ENCODE peak calls at places on chromosomes 6 and 20, in eight cellular contexts. X is GM12892, C is stomach, Y is transverse colon, M is heart left ventricle, A is lower leg skin, G is spleen, L is uterus. J is an unnamed sample.

GRCh38 chr6:113181164-113181563 is 676.0 kb upstream of the MARCKS start:
- DNase-seq in X (no peak), C (no peak), Y (no peak), M (no peak), A (no peak), G (no peak), L (no peak), J (no peak)

GRCh38 chr6:82987951-82988350 is 77.7 kb downstream of the UBE3D start:
- DNase-seq in X (no peak), C (no peak), Y (no peak), M (no peak), A (no peak), G (no peak), L (no peak), J (no peak)

GRCh38 chr6:156934054-156934424 is 156.9 kb downstream of the ARID1B start:
- DNase-seq in X (no peak), C (no peak), Y (no peak), M (no peak), A (no peak), G (no peak), L (no peak), J (no peak)

GRCh38 chr20:44070139-44070900 is 116.7 kb downstream of the JPH2 start:
- DNase-seq in X (no peak), C (peak), Y (no peak), M (no peak), A (peak), G (no peak), L (no peak), J (no peak)

GRCh38 chr6:36028088-36028886 is 679 bp downstream of the MAPK14 start:
- DNase-seq in X (peak), C (peak), Y (peak), M (peak), A (peak), G (peak), L (peak), J (peak)

GRCh38 chr6:121285041-121285440 is 49.2 kb downstream of the TBC1D32 start:
- DNase-seq in X (no peak), C (no peak), Y (no peak), M (no peak), A (no peak), G (no peak), L (no peak), J (no peak)

GRCh38 chr6:1613631-1614447 is 4.1 kb downstream of the FOXC1 start:
- DNase-seq in X (no peak), C (no peak), Y (no peak), M (peak), A (peak), G (no peak), L (no peak), J (no peak)

GRCh38 chr6:88963139-88964090 is at the start of gene RNGTT:
- DNase-seq in X (peak), C (peak), Y (peak), M (peak), A (peak), G (peak), L (peak), J (peak)

GRCh38 chr20:48682529-48683385 is 145.0 kb downstream of the PREX1 start:
- DNase-seq in X (no peak), C (peak), Y (peak), M (peak), A (no peak), G (peak), L (peak), J (peak)

GRCh38 chr20:45313065-45313695 is 5.1 kb upstream of the MATN4 start:
- DNase-seq in X (no peak), C (no peak), Y (no peak), M (no peak), A (no peak), G (no peak), L (no peak), J (no peak)

GRCh38 chr6:66103954-66104353 is 396.9 kb upstream of the EYS start:
- DNase-seq in X (no peak), C (no peak), Y (no peak), M (no peak), A (no peak), G (no peak), L (no peak), J (no peak)

GRCh38 chr6:66173587-66173986 is 466.6 kb upstream of the EYS start:
- DNase-seq in X (no peak), C (no peak), Y (no peak), M (no peak), A (no peak), G (no peak), L (no peak), J (no peak)

GRCh38 chr6:11766589-11767450 is 11.8 kb downstream of the ADTRP start:
- DNase-seq in X (no peak), C (no peak), Y (no peak), M (no peak), A (no peak), G (no peak), L (no peak), J (peak)

GRCh38 chr6:105759946-105760345 is 326.2 kb upstream of the PRDM1 start:
- DNase-seq in X (no peak), C (no peak), Y (no peak), M (no peak), A (no peak), G (no peak), L (no peak), J (no peak)

GRCh38 chr6:116220172-116220571 is 33.7 kb downstream of the TSPYL4 start:
- DNase-seq in X (no peak), C (no peak), Y (no peak), M (no peak), A (no peak), G (no peak), L (no peak), J (no peak)

GRCh38 chr20:58604410-58604881 is 46.6 kb upstream of the STX16 start:
- DNase-seq in X (no peak), C (no peak), Y (no peak), M (no peak), A (no peak), G (peak), L (no peak), J (no peak)

GRCh38 chr20:47164076-47164634 is 192.3 kb downstream of the ZMYND8 start:
- DNase-seq in X (no peak), C (no peak), Y (no peak), M (no peak), A (no peak), G (no peak), L (no peak), J (no peak)

GRCh38 chr6:53793318-53793975 is 1.4 kb upstream of the LRRC1 start:
- DNase-seq in X (no peak), C (peak), Y (peak), M (peak), A (no peak), G (no peak), L (peak), J (peak)

GRCh38 chr6:11615214-11615602 is 77.7 kb downstream of the TMEM170B start:
- DNase-seq in X (no peak), C (no peak), Y (no peak), M (no peak), A (no peak), G (no peak), L (no peak), J (no peak)

GRCh38 chr6:20234136-20234535 is 21.9 kb upstream of the MBOAT1 start:
- DNase-seq in X (no peak), C (no peak), Y (no peak), M (no peak), A (no peak), G (no peak), L (no peak), J (no peak)

GRCh38 chr6:108698593-108699289 is 138.0 kb downstream of the FOXO3 start:
- DNase-seq in X (no peak), C (no peak), Y (no peak), M (no peak), A (peak), G (no peak), L (no peak), J (no peak)

GRCh38 chr6:111588366-111588765 is 17.3 kb downstream of the TRAF3IP2 start:
- DNase-seq in X (no peak), C (no peak), Y (no peak), M (no peak), A (no peak), G (no peak), L (no peak), J (no peak)

GRCh38 chr6:49366539-49366938 is 96.5 kb downstream of the MMUT start:
- DNase-seq in X (no peak), C (no peak), Y (no peak), M (no peak), A (no peak), G (no peak), L (no peak), J (no peak)

GRCh38 chr20:50277460-50278376 is 87.1 kb downstream of the CEBPB start:
- DNase-seq in X (no peak), C (no peak), Y (no peak), M (no peak), A (no peak), G (peak), L (no peak), J (no peak)

GRCh38 chr20:1415667-1416468 is 23.0 kb upstream of the FKBP1A start:
- DNase-seq in X (no peak), C (no peak), Y (no peak), M (no peak), A (no peak), G (no peak), L (no peak), J (peak)

GRCh38 chr6:29947292-29947980 is 5.1 kb downstream of the HLA-A start:
- DNase-seq in X (no peak), C (no peak), Y (no peak), M (no peak), A (no peak), G (no peak), L (no peak), J (no peak)

GRCh38 chr20:52747736-52748135 is 224.4 kb upstream of the TSHZ2 start:
- DNase-seq in X (no peak), C (no peak), Y (no peak), M (peak), A (no peak), G (no peak), L (no peak), J (no peak)

GRCh38 chr6:5565976-5566375 is 304.7 kb downstream of the FARS2 start:
- DNase-seq in X (no peak), C (no peak), Y (no peak), M (no peak), A (no peak), G (no peak), L (no peak), J (no peak)

GRCh38 chr6:80098392-80098791 is 8.1 kb upstream of the BCKDHB start:
- DNase-seq in X (no peak), C (no peak), Y (no peak), M (no peak), A (no peak), G (no peak), L (no peak), J (no peak)

GRCh38 chr20:848218-848617 is 14.7 kb downstream of the FAM110A start:
- DNase-seq in X (no peak), C (no peak), Y (no peak), M (no peak), A (no peak), G (no peak), L (no peak), J (no peak)

GRCh38 chr20:46523696-46524328 is 10.5 kb upstream of the ZNF334 start:
- DNase-seq in X (no peak), C (no peak), Y (no peak), M (no peak), A (no peak), G (no peak), L (no peak), J (no peak)

GRCh38 chr20:23662276-23662870 is 24.6 kb upstream of the CST3 start:
- DNase-seq in X (no peak), C (no peak), Y (no peak), M (no peak), A (peak), G (no peak), L (no peak), J (no peak)

GRCh38 chr6:160277144-160277543 is 18.5 kb upstream of the SLC22A2 start:
- DNase-seq in X (no peak), C (no peak), Y (no peak), M (no peak), A (no peak), G (no peak), L (no peak), J (no peak)

GRCh38 chr6:119484598-119484997 is 135.0 kb upstream of the MAN1A1 start:
- DNase-seq in X (no peak), C (no peak), Y (no peak), M (no peak), A (no peak), G (no peak), L (no peak), J (peak)
- TF ChIP-seq POLR2A in X (no peak), C (no peak), Y (no peak), M (no peak), A (no peak), G (no peak), L (no peak), J (no peak)

GRCh38 chr20:56358600-56359211 is at the start of gene FAM210B:
- DNase-seq in X (peak), C (peak), Y (peak), M (peak), A (peak), G (peak), L (peak), J (peak)
- TF ChIP-seq POLR2A in X (no peak), C (no peak), Y (no peak), M (peak), A (no peak), G (no peak), L (peak), J (peak)

GRCh38 chr6:41073203-41073967 is 611 bp downstream of the NFYA start:
- DNase-seq in X (peak), C (peak), Y (peak), M (peak), A (peak), G (peak), L (peak), J (peak)

GRCh38 chr6:41071501-41071922 is 644 bp downstream of the OARD1 start:
- DNase-seq in X (no peak), C (no peak), Y (peak), M (no peak), A (no peak), G (peak), L (no peak), J (no peak)

GRCh38 chr6:41073968-41074691 is 1.4 kb downstream of the NFYA start:
- DNase-seq in X (no peak), C (no peak), Y (no peak), M (no peak), A (no peak), G (no peak), L (no peak), J (no peak)

GRCh38 chr6:41072836-41073202 is at the start of gene NFYA:
- DNase-seq in X (peak), C (peak), Y (peak), M (no peak), A (peak), G (no peak), L (no peak), J (peak)

DNA sequence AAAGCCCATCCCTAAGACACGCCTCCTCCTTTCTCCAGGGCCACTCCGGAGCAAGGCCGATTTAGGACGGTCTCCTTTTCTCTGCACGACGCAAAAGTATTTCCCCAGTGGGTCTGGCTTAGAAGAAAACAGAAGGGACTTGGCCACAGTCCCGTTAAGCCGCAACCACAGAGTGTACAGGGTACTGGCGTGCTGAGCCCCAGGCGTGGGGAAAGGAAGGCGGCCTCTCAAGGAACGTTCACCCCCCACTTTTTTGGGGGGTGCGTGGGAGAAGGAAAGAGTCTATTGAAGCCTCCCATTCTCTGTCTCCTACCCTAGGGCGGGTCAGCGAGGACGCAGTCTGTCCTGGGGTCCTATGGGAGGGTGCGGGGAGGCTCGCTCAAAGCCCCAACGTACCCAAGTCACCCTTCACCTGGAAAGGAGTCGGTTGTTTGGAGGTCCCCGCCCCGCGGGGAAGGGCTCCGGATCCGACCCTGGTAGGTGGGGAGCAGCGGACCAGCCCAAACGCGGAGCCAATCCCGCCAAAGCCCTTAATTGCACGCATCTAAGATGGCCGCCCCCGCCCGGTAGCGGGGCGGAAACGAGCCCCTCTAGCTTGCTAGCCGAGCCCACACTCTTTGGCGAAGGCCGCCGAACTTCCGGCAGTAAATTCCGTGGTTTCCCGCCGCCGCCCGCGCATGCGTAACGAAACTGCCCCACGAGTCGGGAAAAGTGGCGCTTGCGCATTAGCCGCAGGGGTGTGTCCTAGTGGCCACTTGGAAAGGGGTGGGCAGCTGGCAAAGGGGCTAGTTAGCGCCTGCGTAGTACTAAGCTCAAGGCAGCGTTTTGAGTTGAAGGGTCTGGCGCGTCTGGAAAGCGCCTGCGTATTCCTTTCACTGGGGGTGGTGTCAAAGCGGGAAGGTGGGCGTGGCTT is at the start of gene OARD1:
- DNase-seq in X (peak), C (peak), Y (peak), M (peak), A (peak), G (peak), L (peak), J (peak)
- TF ChIP-seq POLR2A in X (peak), C (no peak), Y (peak), M (peak), A (no peak), G (peak), L (no peak), J (peak)

DNA sequence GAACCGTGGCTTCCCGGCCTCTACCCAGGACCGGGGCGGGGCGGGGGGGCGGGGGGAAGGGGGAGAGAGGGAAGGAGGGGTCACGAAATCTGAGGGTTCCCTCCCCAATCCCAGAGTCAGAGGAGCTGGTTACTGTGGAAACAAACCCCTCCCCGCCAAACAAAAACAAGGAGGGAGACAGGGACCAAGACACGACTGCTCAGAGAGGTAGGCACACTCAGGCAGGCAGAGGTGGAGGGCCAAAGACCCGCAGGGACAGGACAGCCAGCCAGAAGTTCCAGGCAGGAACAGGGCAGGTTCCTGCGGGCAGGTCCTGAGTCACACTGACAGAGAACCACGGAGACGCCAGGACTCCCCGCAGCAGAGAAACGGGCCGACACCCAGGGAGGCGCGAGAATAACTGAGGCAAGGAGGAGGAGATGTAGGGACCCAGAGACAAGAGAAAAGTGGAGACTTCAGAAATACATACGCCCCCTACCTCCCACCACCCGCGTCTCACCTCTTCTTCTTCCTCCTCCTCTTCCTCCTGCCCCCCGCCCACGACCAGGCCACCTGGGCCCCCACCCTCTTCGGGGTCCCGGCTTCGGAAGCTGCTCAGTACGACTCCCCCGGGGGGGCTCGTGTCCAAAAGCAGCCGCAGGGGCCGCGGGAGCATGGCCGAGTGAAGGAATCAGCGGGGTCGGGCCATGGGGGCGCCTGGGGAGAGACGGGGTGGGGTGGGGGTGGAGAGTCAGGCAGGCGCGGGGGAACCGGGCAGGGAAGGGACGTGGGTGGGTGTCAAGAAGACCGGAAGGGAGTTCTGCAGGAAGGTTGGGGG is 578 bp downstream of the RGL2 start:
- DNase-seq in X (peak), C (peak), Y (peak), M (peak), A (peak), G (peak), L (peak), J (peak)
- TF ChIP-seq POLR2A in X (peak), C (no peak), Y (peak), M (peak), A (no peak), G (peak), L (no peak), J (peak)

GRCh38 chr6:28443112-28443773 is at the start of gene ZSCAN23:
- DNase-seq in X (peak), C (peak), Y (peak), M (peak), A (peak), G (peak), L (peak), J (peak)
- TF ChIP-seq POLR2A in X (peak), C (no peak), Y (no peak), M (peak), A (no peak), G (no peak), L (no peak), J (peak)

GRCh38 chr6:72457738-72458137 is 164.1 kb upstream of the KCNQ5 start:
- DNase-seq in X (no peak), C (no peak), Y (no peak), M (no peak), A (no peak), G (no peak), L (no peak), J (no peak)
- TF ChIP-seq POLR2A in X (no peak), C (no peak), Y (no peak), M (no peak), A (no peak), G (no peak), L (no peak), J (no peak)

GRCh38 chr20:51492167-51493092 is 50.1 kb downstream of the NFATC2 start:
- DNase-seq in X (no peak), C (peak), Y (no peak), M (peak), A (peak), G (peak), L (peak), J (no peak)
- TF ChIP-seq POLR2A in X (no peak), C (no peak), Y (no peak), M (peak), A (no peak), G (no peak), L (no peak), J (no peak)

GRCh38 chr6:27893059-27893835 is 18.9 kb downstream of the OR2B2 start:
- DNase-seq in X (peak), C (peak), Y (peak), M (peak), A (peak), G (peak), L (peak), J (peak)

GRCh38 chr6:27891300-27891913 is 20.8 kb downstream of the OR2B2 start:
- DNase-seq in X (no peak), C (no peak), Y (no peak), M (no peak), A (no peak), G (no peak), L (no peak), J (no peak)

GRCh38 chr6:27893836-27894807 is 18.1 kb downstream of the OR2B2 start:
- DNase-seq in X (no peak), C (peak), Y (peak), M (peak), A (peak), G (peak), L (peak), J (no peak)

GRCh38 chr6:27890351-27891299 is 21.6 kb downstream of the OR2B2 start:
- DNase-seq in X (no peak), C (peak), Y (peak), M (peak), A (peak), G (peak), L (no peak), J (no peak)

GRCh38 chr6:27892596-27893058 is 19.6 kb downstream of the OR2B2 start:
- DNase-seq in X (no peak), C (no peak), Y (no peak), M (no peak), A (no peak), G (no peak), L (no peak), J (no peak)
- TF ChIP-seq POLR2A in X (no peak), C (no peak), Y (no peak), M (no peak), A (no peak), G (no peak), L (no peak), J (no peak)

GRCh38 chr20:31723282-31724078 is 812 bp upstream of the BCL2L1 start:
- DNase-seq in X (peak), C (peak), Y (peak), M (peak), A (peak), G (peak), L (peak), J (peak)
- TF ChIP-seq POLR2A in X (peak), C (no peak), Y (peak), M (peak), A (no peak), G (peak), L (peak), J (peak)

GRCh38 chr6:42879372-42880239 is at the start of gene RPL7L1:
- DNase-seq in X (peak), C (peak), Y (peak), M (peak), A (peak), G (peak), L (peak), J (peak)
- TF ChIP-seq POLR2A in X (peak), C (no peak), Y (peak), M (peak), A (no peak), G (peak), L (peak), J (peak)